ENCODE peak calls at places on chromosomes 11 and 22, in ten cellular contexts. L is heart left ventricle, K is adrenal gland, Q is vagina, H is A549, O is upper lobe of left lung, J is spleen, Z is NB4, M is body of pancreas, V is transverse colon. G is an unnamed sample.
A peak's percentile ranks its signal among the peaks of the same experiment; 100 is the strongest.

GRCh38 chr11:85627332-85627997 is at the start of gene DLG2:
- DNase-seq in L (no peak), K (peak; percentile 40), Q (no peak), H (no peak), O (peak; percentile 25), J (no peak), Z (peak; percentile 52), M (peak; percentile 17), V (no peak), G (no peak)

GRCh38 chr22:46079861-46080821 is 70.2 kb upstream of the PPARA start:
- DNase-seq in L (peak; percentile 89), K (peak; percentile 87), Q (no peak), H (no peak), O (peak; percentile 59), J (peak; percentile 78), Z (no peak), M (peak; percentile 79), V (peak; percentile 60), G (no peak)

GRCh38 chr11:16028406-16028805 is 327.9 kb downstream of the SOX6 start:
- DNase-seq in L (no peak), K (no peak), Q (no peak), H (no peak), O (no peak), J (no peak), Z (no peak), M (no peak), V (no peak), G (no peak)

GRCh38 chr11:80383655-80384054 is 942.8 kb upstream of the TENM4 start:
- DNase-seq in L (no peak), K (no peak), Q (no peak), H (no peak), O (no peak), J (no peak), Z (no peak), M (no peak), V (peak; percentile 15), G (no peak)

GRCh38 chr11:95339554-95339953 is 108.6 kb upstream of the SESN3 start:
- DNase-seq in L (no peak), K (no peak), Q (no peak), H (no peak), O (no peak), J (no peak), Z (no peak), M (no peak), V (no peak), G (no peak)

GRCh38 chr11:46119352-46120216 is 1.7 kb downstream of the PHF21A start:
- DNase-seq in L (peak; percentile 46), K (peak; percentile 73), Q (no peak), H (no peak), O (peak; percentile 56), J (peak; percentile 86), Z (peak; percentile 89), M (peak; percentile 50), V (peak; percentile 59), G (no peak)

GRCh38 chr11:101566626-101567025 is 17.2 kb downstream of the TRPC6 start:
- DNase-seq in L (no peak), K (no peak), Q (no peak), H (no peak), O (no peak), J (no peak), Z (no peak), M (no peak), V (no peak), G (no peak)

GRCh38 chr11:76380161-76380976 is 563 bp downstream of the THAP12 start:
- DNase-seq in L (peak; percentile 45), K (peak; percentile 34), Q (no peak), H (peak; percentile 23), O (peak; percentile 23), J (peak; percentile 91), Z (peak; percentile 58), M (peak; percentile 27), V (peak; percentile 23), G (peak; percentile 26)

GRCh38 chr22:49753276-49753884 is 74.3 kb downstream of the BRD1 start:
- DNase-seq in L (no peak), K (no peak), Q (no peak), H (no peak), O (peak; percentile 14), J (no peak), Z (no peak), M (no peak), V (no peak), G (no peak)

GRCh38 chr11:17506942-17507341 is 30.3 kb upstream of the ABCC8 start:
- DNase-seq in L (no peak), K (no peak), Q (no peak), H (no peak), O (no peak), J (no peak), Z (no peak), M (no peak), V (no peak), G (peak; percentile 37)

GRCh38 chr11:61694971-61695706 is 14.9 kb downstream of the DAGLA start:
- DNase-seq in L (peak; percentile 57), K (peak; percentile 39), Q (no peak), H (no peak), O (peak; percentile 68), J (no peak), Z (no peak), M (peak; percentile 71), V (peak; percentile 43), G (no peak)

GRCh38 chr11:128610765-128611617 is 23.6 kb upstream of the ETS1 start:
- DNase-seq in L (no peak), K (no peak), Q (no peak), H (no peak), O (no peak), J (peak; percentile 94), Z (no peak), M (no peak), V (peak; percentile 77), G (no peak)
- TF ChIP-seq POLR2A in L (no peak), K (no peak), Q (no peak), H (no peak), O (no peak), J (no peak), Z (no peak), M (no peak), V (no peak), G (peak; percentile 17)

GRCh38 chr11:567036-567628 is 6.4 kb downstream of the RASSF7 start:
- DNase-seq in L (no peak), K (no peak), Q (no peak), H (no peak), O (no peak), J (peak; percentile 78), Z (no peak), M (no peak), V (no peak), G (no peak)

GRCh38 chr11:563812-564578 is 3.2 kb downstream of the RASSF7 start:
- DNase-seq in L (no peak), K (no peak), Q (no peak), H (no peak), O (peak; percentile 64), J (peak; percentile 75), Z (no peak), M (no peak), V (no peak), G (no peak)

GRCh38 chr11:567629-568258 is 7.0 kb downstream of the RASSF7 start:
- DNase-seq in L (no peak), K (no peak), Q (no peak), H (no peak), O (no peak), J (peak; percentile 87), Z (no peak), M (no peak), V (no peak), G (no peak)

GRCh38 chr11:568306-569259 is 7.7 kb upstream of the PHRF1 start:
- DNase-seq in L (peak; percentile 95), K (peak; percentile 93), Q (no peak), H (peak; percentile 97), O (peak; percentile 95), J (peak; percentile 97), Z (peak; percentile 94), M (peak; percentile 96), V (peak; percentile 95), G (peak; percentile 100)

DNA sequence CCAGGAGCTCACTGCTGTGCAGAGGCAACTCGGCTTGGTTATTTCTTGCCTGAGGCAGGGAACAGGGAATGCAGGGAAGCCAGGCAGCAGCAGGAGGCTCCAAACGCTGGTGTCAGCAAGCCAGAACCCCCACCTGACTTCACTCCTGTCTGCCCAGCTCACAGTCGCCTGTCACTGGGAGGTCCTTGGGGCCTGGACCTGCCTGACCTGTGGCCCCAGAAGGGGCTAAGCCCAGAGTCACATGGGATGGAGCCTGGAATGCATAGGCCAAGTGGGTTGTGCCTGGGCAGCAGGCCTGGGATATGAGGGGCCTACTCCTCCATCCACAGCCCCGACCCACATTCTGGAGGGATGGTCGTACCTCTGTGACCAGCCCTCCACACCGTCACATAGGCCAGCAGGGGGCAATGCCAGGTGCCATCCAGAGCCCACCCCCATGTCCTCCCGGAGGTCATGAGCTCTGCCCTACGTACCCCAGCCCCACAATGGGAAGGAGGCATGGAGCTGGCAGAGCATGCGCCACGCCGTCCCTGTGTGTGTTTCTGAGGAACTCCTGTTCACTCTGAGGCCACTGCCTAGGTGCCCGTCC is 5.2 kb downstream of the RASSF7 start:
- DNase-seq in L (no peak), K (no peak), Q (no peak), H (no peak), O (no peak), J (peak; percentile 75), Z (no peak), M (no peak), V (no peak), G (no peak)
- TF ChIP-seq POLR2A in L (no peak), K (no peak), Q (no peak), H (no peak), O (no peak), J (no peak), Z (no peak), M (no peak), V (peak; percentile 27), G (no peak)

GRCh38 chr22:30584441-30584840 is 7.3 kb downstream of the PES1 start:
- DNase-seq in L (no peak), K (no peak), Q (no peak), H (no peak), O (no peak), J (no peak), Z (no peak), M (no peak), V (no peak), G (no peak)
- TF ChIP-seq POLR2A in L (no peak), K (no peak), Q (no peak), H (no peak), O (no peak), J (no peak), Z (no peak), M (no peak), V (no peak), G (no peak)

GRCh38 chr22:28630185-28630580 is 49.5 kb downstream of the TTC28 start:
- DNase-seq in L (no peak), K (no peak), Q (no peak), H (no peak), O (no peak), J (no peak), Z (no peak), M (no peak), V (no peak), G (no peak)

GRCh38 chr22:28627791-28628190 is 51.8 kb downstream of the TTC28 start:
- DNase-seq in L (no peak), K (no peak), Q (no peak), H (no peak), O (no peak), J (no peak), Z (no peak), M (no peak), V (no peak), G (no peak)

GRCh38 chr22:28628766-28629165 is 50.9 kb downstream of the TTC28 start:
- DNase-seq in L (no peak), K (no peak), Q (no peak), H (no peak), O (no peak), J (no peak), Z (no peak), M (no peak), V (no peak), G (no peak)

GRCh38 chr22:28629420-28630184 is 50.0 kb downstream of the TTC28 start:
- DNase-seq in L (no peak), K (no peak), Q (no peak), H (peak; percentile 2), O (no peak), J (no peak), Z (peak; percentile 28), M (no peak), V (no peak), G (no peak)
- TF ChIP-seq POLR2A in L (no peak), K (no peak), Q (no peak), H (no peak), O (no peak), J (no peak), Z (no peak), M (no peak), V (no peak), G (no peak)

G was measured in GM12891.